ENCODE peak calls at places on chromosome X, in ten cellular contexts. I is heart right ventricle; K is AG08396; L is T-helper 2 cell; F is GM12892; J is stimulated activated naive CD8-positive, alpha-beta T cell treated with anti-CD3 and anti-CD28 coated beads, Interleukin-15, Interleukin-2, amounts not matched to agents 100 U/mL and 50 U/mL, for 24 hours; N is thyroid gland; C is GM06990; B is Karpas-422; S is T-helper 1 cell. Z is an unnamed sample.

GRCh38 chrX:56232221-56233082 is at the start of gene KLF8:
- DNase-seq in I (peak), K (peak), L (peak), F (peak), J (peak), N (peak), C (peak), B (no peak), S (peak), Z (peak)

GRCh38 chrX:132877954-132878536 is 80.4 kb downstream of the HS6ST2 start:
- DNase-seq in I (no peak), K (no peak), L (no peak), F (no peak), J (no peak), N (no peak), C (no peak), B (no peak), S (no peak), Z (no peak)

GRCh38 chrX:65596270-65596669 is 61.7 kb upstream of the LAS1L start:
- DNase-seq in I (no peak), K (no peak), L (peak), F (no peak), J (peak), N (no peak), C (no peak), B (no peak), S (peak), Z (no peak)

GRCh38 chrX:52988985-52989917 is 30.9 kb upstream of the FAM156A start:
- DNase-seq in I (no peak), K (no peak), L (peak), F (no peak), J (no peak), N (no peak), C (no peak), B (no peak), S (no peak), Z (peak)

GRCh38 chrX:110318664-110318968 is 731 bp upstream of the AMMECR1 start:
- DNase-seq in I (no peak), K (no peak), L (no peak), F (no peak), J (no peak), N (no peak), C (no peak), B (no peak), S (no peak), Z (no peak)

GRCh38 chrX:54994099-54994498 is at the start of gene PFKFB1:
- DNase-seq in I (no peak), K (no peak), L (no peak), F (no peak), J (no peak), N (no peak), C (no peak), B (no peak), S (no peak), Z (no peak)

GRCh38 chrX:24563291-24564010 is 83.7 kb downstream of the PCYT1B start:
- DNase-seq in I (no peak), K (no peak), L (no peak), F (no peak), J (no peak), N (no peak), C (no peak), B (no peak), S (no peak), Z (no peak)

GRCh38 chrX:16418650-16419049 is 231.3 kb upstream of the S100G start:
- DNase-seq in I (no peak), K (no peak), L (no peak), F (no peak), J (no peak), N (no peak), C (no peak), B (no peak), S (no peak), Z (no peak)

GRCh38 chrX:29397506-29397905 is 810.3 kb downstream of the IL1RAPL1 start:
- DNase-seq in I (no peak), K (peak), L (no peak), F (no peak), J (no peak), N (no peak), C (no peak), B (no peak), S (no peak), Z (no peak)

GRCh38 chrX:109632906-109633504 is 8.0 kb upstream of the KCNE5 start:
- DNase-seq in I (no peak), K (peak), L (no peak), F (no peak), J (no peak), N (peak), C (no peak), B (no peak), S (no peak), Z (no peak)

GRCh38 chrX:154486052-154486395 is 391 bp downstream of the UBL4A start:
- DNase-seq in I (peak), K (no peak), L (peak), F (no peak), J (peak), N (peak), C (peak), B (peak), S (peak), Z (no peak)

GRCh38 chrX:73262991-73263390 is 48.3 kb upstream of the NAP1L2 start:
- DNase-seq in I (no peak), K (no peak), L (no peak), F (no peak), J (no peak), N (no peak), C (no peak), B (peak), S (no peak), Z (no peak)

GRCh38 chrX:78322863-78323262 is 4.5 kb downstream of the CYSLTR1 start:
- DNase-seq in I (no peak), K (no peak), L (no peak), F (no peak), J (no peak), N (no peak), C (no peak), B (peak), S (no peak), Z (no peak)

GRCh38 chrX:75887833-75888232 is 102.8 kb upstream of the MAGEE2 start:
- DNase-seq in I (no peak), K (no peak), L (no peak), F (no peak), J (no peak), N (no peak), C (no peak), B (no peak), S (no peak), Z (no peak)

GRCh38 chrX:21153503-21153902 is 220.7 kb upstream of the CNKSR2 start:
- DNase-seq in I (peak), K (peak), L (no peak), F (no peak), J (no peak), N (peak), C (no peak), B (no peak), S (no peak), Z (no peak)

GRCh38 chrX:108736509-108737479 is at the start of gene IRS4:
- DNase-seq in I (no peak), K (peak), L (no peak), F (no peak), J (no peak), N (peak), C (no peak), B (no peak), S (no peak), Z (peak)

GRCh38 chrX:70452143-70452733 is 7.6 kb downstream of the DLG3 start:
- DNase-seq in I (peak), K (peak), L (no peak), F (no peak), J (peak), N (peak), C (peak), B (peak), S (peak), Z (peak)

GRCh38 chrX:103464071-103464773 is 55.1 kb downstream of the RAB40A start:
- DNase-seq in I (peak), K (peak), L (no peak), F (no peak), J (peak), N (peak), C (peak), B (peak), S (no peak), Z (peak)

GRCh38 chrX:72569786-72570185 is 2.9 kb downstream of the HDAC8 start:
- DNase-seq in I (no peak), K (peak), L (no peak), F (no peak), J (no peak), N (no peak), C (no peak), B (no peak), S (no peak), Z (peak)

GRCh38 chrX:15468036-15468435 is 25.1 kb downstream of the PIR start:
- DNase-seq in I (no peak), K (peak), L (no peak), F (no peak), J (no peak), N (no peak), C (no peak), B (peak), S (no peak), Z (no peak)

GRCh38 chrX:10208953-10209352 is 52.2 kb downstream of the CLCN4 start:
- DNase-seq in I (no peak), K (no peak), L (no peak), F (no peak), J (no peak), N (no peak), C (no peak), B (no peak), S (no peak), Z (no peak)

GRCh38 chrX:137194164-137194563 is 160.4 kb upstream of the GPR101 start:
- DNase-seq in I (peak), K (peak), L (no peak), F (no peak), J (peak), N (no peak), C (no peak), B (peak), S (no peak), Z (peak)

GRCh38 chrX:16191605-16192004 is 24.3 kb downstream of the MAGEB17 start:
- DNase-seq in I (no peak), K (no peak), L (no peak), F (no peak), J (no peak), N (no peak), C (no peak), B (no peak), S (no peak), Z (no peak)

GRCh38 chrX:152601848-152602616 is 35.7 kb upstream of the GABRQ start:
- DNase-seq in I (no peak), K (no peak), L (no peak), F (no peak), J (peak), N (no peak), C (no peak), B (peak), S (no peak), Z (no peak)

GRCh38 chrX:129360175-129360574 is 163.1 kb downstream of the SMARCA1 start:
- DNase-seq in I (peak), K (peak), L (no peak), F (no peak), J (peak), N (peak), C (no peak), B (peak), S (no peak), Z (peak)

GRCh38 chrX:42459735-42460134 is 318.2 kb downstream of the PPP1R2C start:
- DNase-seq in I (no peak), K (no peak), L (no peak), F (no peak), J (no peak), N (no peak), C (no peak), B (no peak), S (no peak), Z (no peak)

GRCh38 chrX:19007011-19007410 is 23.1 kb upstream of the PHKA2 start:
- DNase-seq in I (no peak), K (no peak), L (no peak), F (no peak), J (no peak), N (peak), C (no peak), B (no peak), S (no peak), Z (no peak)

GRCh38 chrX:70234355-70234754 is at the start of gene AWAT1:
- DNase-seq in I (no peak), K (no peak), L (no peak), F (no peak), J (no peak), N (no peak), C (no peak), B (no peak), S (no peak), Z (no peak)

GRCh38 chrX:105822138-105823091 is at the start of gene NRK:
- DNase-seq in I (peak), K (no peak), L (no peak), F (no peak), J (no peak), N (peak), C (no peak), B (no peak), S (no peak), Z (no peak)

GRCh38 chrX:72094894-72095293 is 36.8 kb downstream of the RTL5 start:
- DNase-seq in I (peak), K (peak), L (peak), F (no peak), J (peak), N (no peak), C (peak), B (peak), S (peak), Z (no peak)

GRCh38 chrX:119541188-119541587 is 24.0 kb downstream of the STEEP1 start:
- DNase-seq in I (no peak), K (peak), L (no peak), F (no peak), J (no peak), N (peak), C (no peak), B (no peak), S (no peak), Z (peak)